ENCODE peak calls at places on chromosomes 4 and X, in four cellular contexts. L is cardiac muscle cell, B is AG09309, Y is epithelial cell of esophagus. M is an unnamed sample.

GRCh38 chrX:112822892-112823291 is 17.7 kb downstream of the AMOT start:
- DNase-seq in L (no peak), Y (no peak), B (no peak), M (no peak)

GRCh38 chrX:65509400-65509799 is 25.2 kb downstream of the LAS1L start:
- DNase-seq in L (no peak), B (no peak), Y (no peak), M (no peak)

GRCh38 chr4:147831452-147832192 is 99.7 kb downstream of the ARHGAP10 start:
- DNase-seq in Y (peak; percentile 92), B (no peak), L (peak; percentile 76), M (peak; percentile 91)

GRCh38 chrX:153381684-153382532 is 19.2 kb downstream of the PNMA6E start:
- DNase-seq in B (peak; percentile 73), Y (no peak), L (peak; percentile 95), M (peak; percentile 81)

GRCh38 chr4:95701500-95701899 is 138.4 kb upstream of the PDHA2 start:
- DNase-seq in L (peak; percentile 93), Y (peak; percentile 56), B (no peak), M (peak; percentile 4)

GRCh38 chr4:23233596-23233995 is 540.9 kb downstream of the GBA3 start:
- DNase-seq in B (no peak), Y (no peak), L (peak; percentile 0), M (no peak)

GRCh38 chr4:128566688-128567087 is 242.8 kb upstream of the JADE1 start:
- DNase-seq in L (no peak), B (no peak), Y (no peak), M (no peak)

GRCh38 chr4:119124314-119124713 is 11.3 kb upstream of the MYOZ2 start:
- DNase-seq in B (peak; percentile 67), L (peak; percentile 75), Y (no peak), M (no peak)

GRCh38 chrX:48560056-48560455 is 14.2 kb upstream of the RBM3 start:
- DNase-seq in B (no peak), L (no peak), Y (no peak), M (no peak)

GRCh38 chr4:98544141-98544817 is 114.1 kb downstream of the TSPAN5 start:
- DNase-seq in L (no peak), Y (no peak), B (no peak), M (no peak)

GRCh38 chr4:153428816-153429592 is 37.2 kb upstream of the TMEM131L start:
- DNase-seq in L (peak; percentile 18), B (no peak), Y (no peak), M (no peak)

GRCh38 chrX:102650903-102651241 is 411 bp upstream of the GPRASP1 start:
- DNase-seq in B (no peak), L (no peak), Y (no peak), M (no peak)
- H3K4me3 ChIP-seq in B (peak overlapping the region; percentile 67), L (peak overlapping the region; percentile 36), Y (peak overlapping the region; percentile 37), M (peak overlapping the region; percentile 56)

GRCh38 chr4:185524888-185525863 is 10.1 kb downstream of the PDLIM3 start:
- DNase-seq in Y (no peak), B (no peak), L (peak; percentile 75), M (peak; percentile 46)

GRCh38 chr4:185532327-185532726 is 3.0 kb downstream of the PDLIM3 start:
- DNase-seq in L (peak; percentile 89), Y (no peak), B (no peak), M (no peak)

GRCh38 chr4:185534534-185534849 is 815 bp downstream of the PDLIM3 start:
- DNase-seq in Y (no peak), L (no peak), B (no peak), M (no peak)

GRCh38 chr4:185532795-185533324 is 2.4 kb downstream of the PDLIM3 start:
- DNase-seq in B (no peak), Y (no peak), L (peak; percentile 37), M (no peak)

DNA sequence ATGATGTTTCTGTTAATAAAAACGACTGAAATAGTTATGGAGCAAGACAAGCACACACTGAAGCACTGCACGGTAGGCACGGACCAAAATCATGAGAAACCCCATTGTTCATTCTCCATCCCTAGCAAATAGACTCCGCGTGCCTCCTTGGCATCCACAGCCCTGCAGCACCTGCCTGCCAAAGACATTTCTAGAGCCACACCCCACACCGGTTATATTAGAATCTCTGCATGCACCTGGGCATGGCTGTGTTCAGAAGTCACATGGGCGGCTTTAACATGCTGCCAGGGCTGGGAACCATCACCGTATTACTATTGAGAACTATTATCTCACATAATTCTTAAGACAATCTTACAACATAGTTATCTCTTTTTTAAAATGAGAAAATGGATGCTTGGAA is 5.9 kb downstream of the PDLIM3 start:
- DNase-seq in L (no peak), B (no peak), Y (no peak), M (no peak)
- H3K4me3 ChIP-seq in L (no peak overlapping the region), B (no peak overlapping the region), Y (no peak overlapping the region), M (no peak overlapping the region)

GRCh38 chr4:25523405-25523804 is 132.2 kb upstream of the SLC34A2 start:
- DNase-seq in L (peak; percentile 17), B (no peak), Y (peak; percentile 9), M (no peak)
- H3K4me3 ChIP-seq in L (no peak overlapping the region), B (no peak overlapping the region), Y (no peak overlapping the region), M (no peak overlapping the region)

GRCh38 chr4:173960398-173960797 is 323.1 kb downstream of the FBXO8 start:
- DNase-seq in Y (no peak), L (no peak), B (no peak), M (no peak)
- H3K4me3 ChIP-seq in Y (no peak overlapping the region), L (no peak overlapping the region), B (no peak overlapping the region), M (no peak overlapping the region)

DNA sequence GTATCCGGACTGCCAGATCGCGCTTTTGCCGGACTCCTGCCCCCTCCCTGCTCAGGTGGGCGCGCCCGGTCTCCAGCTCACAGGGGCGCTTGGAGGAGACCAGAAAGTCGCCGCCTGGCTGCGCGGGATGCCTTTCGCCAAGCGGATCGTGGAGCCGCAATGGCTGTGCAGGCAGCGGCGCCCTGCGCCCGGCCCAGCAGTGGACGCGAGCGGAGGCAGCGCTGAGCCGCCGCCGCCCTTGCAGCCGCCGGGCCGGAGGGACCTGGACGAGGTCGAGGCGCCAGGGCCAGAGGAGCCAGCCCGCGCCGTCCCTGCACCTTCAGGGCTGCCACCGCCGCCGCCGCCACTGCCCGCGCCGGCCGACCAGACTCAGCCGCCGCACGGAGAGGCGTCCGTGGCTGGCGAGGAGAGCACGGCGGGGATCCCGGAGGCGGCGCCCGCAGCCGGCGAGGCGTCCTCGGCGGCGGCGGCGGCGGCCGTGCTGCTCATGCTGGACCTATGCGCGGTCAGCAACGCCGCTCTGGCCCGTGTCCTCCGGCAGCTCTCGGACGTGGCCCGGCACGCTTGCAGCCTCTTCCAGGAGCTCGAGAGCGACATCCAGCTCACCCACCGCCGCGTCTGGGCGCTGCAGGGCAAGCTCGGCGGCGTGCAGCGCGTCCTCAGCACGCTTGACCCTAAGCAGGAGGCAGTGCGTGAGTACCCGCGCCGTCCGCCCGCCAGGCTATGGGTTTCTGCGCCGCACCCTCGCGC is 806 bp downstream of the NHS start:
- DNase-seq in Y (peak; percentile 32), L (peak; percentile 43), B (no peak), M (no peak)
- H3K4me3 ChIP-seq in Y (peak overlapping the region; percentile 62), L (peak overlapping the region; percentile 35), B (peak overlapping the region; percentile 78), M (peak overlapping the region; percentile 53)

GRCh38 chrX:40151211-40152172 is 53.7 kb upstream of the BCOR start:
- DNase-seq in L (no peak), Y (no peak), B (no peak), M (no peak)
- H3K4me3 ChIP-seq in L (peak overlapping the region; percentile 43), Y (no peak overlapping the region), B (no peak overlapping the region), M (no peak overlapping the region)

DNA sequence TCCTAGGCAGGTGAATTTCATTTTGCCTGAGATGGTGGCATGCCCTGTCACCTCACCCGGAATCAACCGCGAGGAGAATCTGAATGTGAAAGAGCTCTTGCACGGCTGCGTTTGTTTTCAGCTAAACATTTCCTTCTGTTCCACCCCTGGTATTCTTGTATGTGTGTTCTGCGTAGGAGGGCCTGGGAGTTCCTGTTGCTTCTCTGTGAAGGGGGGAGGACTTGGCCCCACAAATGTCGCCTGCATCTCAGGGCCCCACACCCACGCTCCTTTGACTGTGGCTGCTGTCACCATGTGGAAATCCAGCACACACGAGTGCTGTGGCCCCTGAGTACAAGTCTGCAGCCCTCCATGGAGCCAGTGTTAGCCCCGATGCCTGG is 45.8 kb upstream of the CLCN4 start:
- DNase-seq in L (no peak), Y (no peak), B (no peak), M (no peak)
- H3K4me3 ChIP-seq in L (no peak overlapping the region), Y (no peak overlapping the region), B (no peak overlapping the region), M (no peak overlapping the region)

DNA sequence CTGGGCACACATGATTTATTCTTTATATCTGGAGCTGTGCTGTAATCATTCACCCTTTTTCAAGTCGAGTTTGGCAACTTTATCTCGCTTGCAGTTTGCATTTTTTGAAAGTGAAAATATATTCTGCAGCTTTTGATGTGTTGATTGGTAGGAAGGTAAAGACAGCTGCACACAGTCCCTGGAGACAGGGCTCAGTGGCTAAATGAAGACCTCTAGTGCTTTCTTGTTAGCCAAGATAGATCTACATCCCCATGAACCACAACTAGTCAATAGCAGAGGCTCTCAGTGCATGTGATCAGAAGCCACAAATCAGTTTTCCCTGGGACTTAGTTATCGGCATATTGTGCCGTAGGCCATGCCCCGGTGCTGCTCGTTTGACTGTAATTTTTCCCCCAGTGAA is 587.7 kb upstream of the PITX2 start:
- DNase-seq in L (no peak), B (no peak), Y (no peak), M (no peak)
- H3K4me3 ChIP-seq in L (no peak overlapping the region), B (no peak overlapping the region), Y (no peak overlapping the region), M (no peak overlapping the region)

GRCh38 chr4:87045659-87046058 is 110.8 kb downstream of the AFF1 start:
- DNase-seq in Y (no peak), B (no peak), L (no peak), M (no peak)

GRCh38 chr4:87042986-87043820 is 108.4 kb downstream of the AFF1 start:
- DNase-seq in Y (no peak), B (no peak), L (no peak), M (no peak)

GRCh38 chr4:87046111-87046510 is 111.3 kb downstream of the AFF1 start:
- DNase-seq in B (peak; percentile 32), L (peak; percentile 86), Y (no peak), M (no peak)

GRCh38 chr4:87042221-87042620 is 107.4 kb downstream of the AFF1 start:
- DNase-seq in L (no peak), B (no peak), Y (no peak), M (no peak)

DNA sequence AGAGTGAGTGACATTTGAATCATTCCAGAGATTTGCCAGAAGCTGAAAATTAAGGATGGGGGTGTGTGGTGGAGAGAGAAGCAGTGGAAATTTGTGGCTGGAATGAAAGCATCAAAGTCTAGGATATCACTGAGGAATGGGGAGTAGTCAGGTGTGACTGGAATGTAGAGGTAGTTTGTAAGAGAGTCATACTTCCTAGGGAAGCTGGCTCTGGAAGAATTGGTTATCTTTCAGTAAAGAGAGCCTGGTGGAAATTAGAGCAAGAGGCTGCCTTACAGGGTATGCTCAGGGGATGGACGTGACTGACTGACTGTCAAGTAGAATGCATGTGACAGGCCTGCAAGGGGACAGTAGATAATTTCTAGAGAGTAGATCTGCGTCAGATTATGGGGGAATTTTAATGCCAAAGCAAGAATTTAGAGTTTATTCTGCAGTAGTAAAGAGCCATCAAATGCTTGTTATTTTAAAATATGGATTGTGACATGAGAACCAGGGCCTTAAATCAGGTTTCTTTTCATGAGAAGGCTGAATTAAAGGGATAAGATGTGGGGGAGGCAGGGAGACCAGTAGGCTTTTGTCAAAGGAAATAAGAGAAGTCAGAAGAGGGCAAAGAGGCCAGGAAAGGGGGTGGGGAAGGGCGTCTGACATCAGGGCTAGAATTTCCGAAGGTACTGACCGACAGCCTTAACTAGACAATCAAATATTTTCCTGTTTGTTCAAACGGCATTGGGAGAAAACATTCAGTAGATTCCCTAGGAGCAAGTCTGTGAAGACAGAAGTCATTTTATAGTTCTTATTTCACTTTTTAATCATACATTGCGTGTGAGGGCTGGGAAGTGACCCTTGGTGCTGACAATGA is 109.9 kb downstream of the AFF1 start:
- DNase-seq in Y (no peak), L (no peak), B (no peak), M (no peak)
- H3K4me3 ChIP-seq in Y (no peak overlapping the region), L (no peak overlapping the region), B (no peak overlapping the region), M (no peak overlapping the region)

M was measured in skeletal muscle cell.